ENCODE peak calls at places on chromosomes 7 and 10, in four cellular contexts. I is central memory CD8-positive, alpha-beta T cell; O is AML-193; E is psoas muscle. T is an unnamed sample.

GRCh38 chr10:79084012-79084971 is 15.5 kb downstream of the ZMIZ1 start:
- DNase-seq in I (no peak), O (peak; percentile 93), E (peak; percentile 95), T (peak; percentile 36)

GRCh38 chr7:20892776-20893175 is 106.1 kb upstream of the SP8 start:
- DNase-seq in I (no peak), O (no peak), E (no peak), T (no peak)

GRCh38 chr7:117385340-117386124 is 41.8 kb downstream of the ASZ1 start:
- DNase-seq in I (no peak), O (peak; percentile 11), E (no peak), T (no peak)

GRCh38 chr10:13658864-13659685 is 72.3 kb downstream of the PRPF18 start:
- DNase-seq in I (no peak), O (no peak), E (peak; percentile 51), T (peak; percentile 50)

GRCh38 chr10:35413985-35414861 is 77.9 kb downstream of the CCNY start:
- DNase-seq in I (no peak), O (no peak), E (no peak), T (no peak)

GRCh38 chr7:30979027-30979426 is 15.3 kb downstream of the GHRHR start:
- DNase-seq in I (no peak), O (no peak), E (no peak), T (no peak)

GRCh38 chr10:124419635-124420034 is 912 bp upstream of the OAT start:
- DNase-seq in I (no peak), O (no peak), E (no peak), T (no peak)

GRCh38 chr10:8159628-8160165 is 105.2 kb downstream of the GATA3 start:
- DNase-seq in I (no peak), O (no peak), E (no peak), T (no peak)

GRCh38 chr10:16944081-16944922 is 127.1 kb upstream of the RSU1 start:
- DNase-seq in I (no peak), O (no peak), E (no peak), T (no peak)

GRCh38 chr7:1293950-1294728 is 61.5 kb downstream of the UNCX start:
- DNase-seq in I (no peak), O (no peak), E (no peak), T (peak; percentile 68)

GRCh38 chr10:70459771-70460490 is 18.4 kb upstream of the NODAL start:
- DNase-seq in I (no peak), O (no peak), E (no peak), T (no peak)

GRCh38 chr7:28202222-28202621 is 21.6 kb upstream of the JAZF1 start:
- DNase-seq in I (no peak), O (no peak), E (no peak), T (no peak)

GRCh38 chr7:82109288-82109687 is 334.3 kb downstream of the CACNA2D1 start:
- DNase-seq in I (no peak), O (no peak), E (no peak), T (no peak)

GRCh38 chr7:108613147-108613948 is 43.7 kb downstream of the DNAJB9 start:
- DNase-seq in I (no peak), O (peak; percentile 35), E (no peak), T (no peak)

GRCh38 chr7:30019960-30020359 is 6.5 kb downstream of the FKBP14 start:
- DNase-seq in I (no peak), O (no peak), E (no peak), T (no peak)